ENCODE peak calls at places on chromosomes 2 and 18, in five cellular contexts. N is ovary, I is transverse colon, E is A549, K is tibial nerve. Z is an unnamed sample.
A peak's percentile ranks its signal among the peaks of the same experiment; 100 is the strongest.

GRCh38 chr2:233005096-233005495 is 8.0 kb downstream of the NGEF start:
- DNase-seq in N (no peak), I (no peak), E (no peak), K (no peak), Z (no peak)

GRCh38 chr2:161273038-161273760 is 35.0 kb upstream of the PSMD14 start:
- DNase-seq in N (no peak), I (no peak), E (peak; percentile 12), K (no peak), Z (no peak)

GRCh38 chr2:69464575-69464974 is 27.3 kb upstream of the NFU1 start:
- DNase-seq in N (no peak), I (no peak), E (no peak), K (no peak), Z (peak; percentile 82)

GRCh38 chr2:8224679-8225181 is 457.1 kb upstream of the ID2 start:
- DNase-seq in N (no peak), I (no peak), E (no peak), K (no peak), Z (no peak)

GRCh38 chr2:171347158-171347557 is 86.6 kb downstream of the METTL8 start:
- DNase-seq in N (no peak), I (no peak), E (no peak), K (no peak), Z (no peak)

GRCh38 chr18:23141022-23141999 is 6.0 kb downstream of the CABLES1 start:
- DNase-seq in N (peak; percentile 34), I (peak; percentile 75), E (no peak), K (no peak), Z (no peak)

GRCh38 chr2:227256605-227257004 is 68.4 kb upstream of the MFF start:
- DNase-seq in N (no peak), I (no peak), E (no peak), K (no peak), Z (no peak)

GRCh38 chr2:138711812-138712211 is 68.4 kb downstream of the NXPH2 start:
- DNase-seq in N (no peak), I (no peak), E (no peak), K (no peak), Z (no peak)

GRCh38 chr18:13378150-13378549 is 159.6 kb downstream of the LDLRAD4 start:
- DNase-seq in N (no peak), I (no peak), E (no peak), K (no peak), Z (peak; percentile 48)

GRCh38 chr18:75467396-75467795 is 39.9 kb upstream of the SMIM21 start:
- DNase-seq in N (no peak), I (no peak), E (no peak), K (no peak), Z (no peak)

GRCh38 chr2:156332452-156333273 is at the start of gene NR4A2:
- DNase-seq in N (peak; percentile 87), I (peak; percentile 95), E (peak; percentile 80), K (peak; percentile 89), Z (peak; percentile 97)
- TF ChIP-seq EP300 in N (peak; percentile 14), I (no peak), E (no peak), K (peak; percentile 99), Z (peak; percentile 86)

GRCh38 chr2:159617080-159617479 is 732 bp upstream of the BAZ2B start:
- DNase-seq in N (no peak), I (no peak), E (no peak), K (no peak), Z (no peak)
- H3K4me3 ChIP-seq in N (peak overlapping the region; percentile 72), I (peak overlapping the region; percentile 89), E (peak overlapping the region; percentile 67), K (no peak overlapping the region), Z (peak overlapping the region; percentile 75)

GRCh38 chr2:211454684-211455083 is 898.3 kb downstream of the CPS1 start:
- DNase-seq in N (no peak), I (no peak), E (no peak), K (no peak), Z (no peak)

GRCh38 chr2:211453311-211453894 is 897.0 kb downstream of the CPS1 start:
- DNase-seq in N (no peak), I (no peak), E (no peak), K (no peak), Z (no peak)

GRCh38 chr2:211447545-211447944 is 891.1 kb downstream of the CPS1 start:
- DNase-seq in N (no peak), I (no peak), E (no peak), K (no peak), Z (no peak)

GRCh38 chr2:211451642-211452041 is 895.2 kb downstream of the CPS1 start:
- DNase-seq in N (no peak), I (no peak), E (no peak), K (no peak), Z (no peak)

GRCh38 chr2:211449819-211450218 is 893.4 kb downstream of the CPS1 start:
- DNase-seq in N (no peak), I (no peak), E (no peak), K (no peak), Z (no peak)
- TF ChIP-seq CTCF in N (no peak), I (no peak), E (no peak), K (no peak), Z (no peak)

GRCh38 chr2:133415210-133415876 is 152.9 kb downstream of the NCKAP5 start:
- DNase-seq in N (no peak), I (no peak), E (no peak), K (no peak), Z (no peak)
- TF ChIP-seq EP300 in N (no peak), I (no peak), E (no peak), K (no peak), Z (no peak)